ENCODE peak calls at places on chromosomes 16 and 17, in nine cellular contexts. One of them, this sample, is unnamed.

GRCh38 chr17:42347198-42347597 is 41.0 kb downstream of the STAT3 start:
- DNase-seq in H1: no peak
- DNase-seq in spleen: no peak
- DNase-seq in prostate gland: peak
- DNase-seq in GM23338: no peak
- DNase-seq in HCT116: peak
- DNase-seq in breast epithelium: no peak
- DNase-seq in SK-N-SH: peak
- DNase-seq in stomach: peak
- DNase-seq in this sample: peak

GRCh38 chr17:17669081-17669850 is 12.0 kb upstream of the RAI1 start:
- DNase-seq in HCT116: no peak
- DNase-seq in H1: no peak
- DNase-seq in prostate gland: no peak
- DNase-seq in GM23338: no peak
- DNase-seq in stomach: no peak
- DNase-seq in SK-N-SH: peak
- DNase-seq in breast epithelium: no peak
- DNase-seq in spleen: no peak
- DNase-seq in this sample: no peak

GRCh38 chr17:789160-789840 is 7.1 kb downstream of the MRM3 start:
- DNase-seq in spleen: no peak
- DNase-seq in stomach: no peak
- DNase-seq in prostate gland: no peak
- DNase-seq in breast epithelium: no peak
- DNase-seq in HCT116: no peak
- DNase-seq in GM23338: no peak
- DNase-seq in H1: no peak
- DNase-seq in SK-N-SH: no peak
- DNase-seq in this sample: no peak

GRCh38 chr17:41101586-41102259 is at the start of gene KRTAP4-16:
- DNase-seq in spleen: peak
- DNase-seq in HCT116: no peak
- DNase-seq in breast epithelium: no peak
- DNase-seq in H1: no peak
- DNase-seq in SK-N-SH: no peak
- DNase-seq in GM23338: peak
- DNase-seq in prostate gland: no peak
- DNase-seq in stomach: no peak
- DNase-seq in this sample: no peak

GRCh38 chr16:239948-240277 is 5.3 kb downstream of the FAM234A start:
- DNase-seq in GM23338: no peak
- DNase-seq in prostate gland: no peak
- DNase-seq in H1: no peak
- DNase-seq in HCT116: no peak
- DNase-seq in SK-N-SH: no peak
- DNase-seq in spleen: no peak
- DNase-seq in breast epithelium: no peak
- DNase-seq in stomach: no peak
- DNase-seq in this sample: no peak

GRCh38 chr16:73365010-73365409 is 317.1 kb upstream of the ZFHX3 start:
- DNase-seq in HCT116: no peak
- DNase-seq in prostate gland: no peak
- DNase-seq in spleen: no peak
- DNase-seq in GM23338: no peak
- DNase-seq in stomach: peak
- DNase-seq in H1: no peak
- DNase-seq in SK-N-SH: peak
- DNase-seq in breast epithelium: no peak
- DNase-seq in this sample: no peak

GRCh38 chr16:75424096-75424762 is 9.1 kb downstream of the CFDP1 start:
- DNase-seq in prostate gland: no peak
- DNase-seq in GM23338: no peak
- DNase-seq in H1: no peak
- DNase-seq in stomach: no peak
- DNase-seq in spleen: no peak
- DNase-seq in breast epithelium: no peak
- DNase-seq in SK-N-SH: no peak
- DNase-seq in HCT116: no peak
- DNase-seq in this sample: no peak

GRCh38 chr16:27449434-27450188 is 47.6 kb downstream of the IL21R start:
- DNase-seq in breast epithelium: no peak
- DNase-seq in stomach: peak
- DNase-seq in spleen: peak
- DNase-seq in GM23338: no peak
- DNase-seq in prostate gland: no peak
- DNase-seq in H1: no peak
- DNase-seq in HCT116: no peak
- DNase-seq in SK-N-SH: no peak
- DNase-seq in this sample: no peak

GRCh38 chr16:57634171-57634570 is 5.7 kb downstream of the ADGRG1 start:
- DNase-seq in stomach: no peak
- DNase-seq in breast epithelium: no peak
- DNase-seq in spleen: no peak
- DNase-seq in GM23338: no peak
- DNase-seq in prostate gland: no peak
- DNase-seq in HCT116: no peak
- DNase-seq in H1: no peak
- DNase-seq in SK-N-SH: no peak
- DNase-seq in this sample: no peak

GRCh38 chr16:18800674-18801196 is 614 bp downstream of the ARL6IP1 start:
- DNase-seq in GM23338: peak
- DNase-seq in HCT116: no peak
- DNase-seq in stomach: no peak
- DNase-seq in H1: no peak
- DNase-seq in SK-N-SH: no peak
- DNase-seq in prostate gland: no peak
- DNase-seq in spleen: no peak
- DNase-seq in breast epithelium: no peak
- DNase-seq in this sample: no peak

GRCh38 chr17:21125862-21126261 is 902 bp upstream of the DHRS7B start:
- DNase-seq in breast epithelium: no peak
- DNase-seq in H1: no peak
- DNase-seq in stomach: no peak
- DNase-seq in spleen: peak
- DNase-seq in prostate gland: no peak
- DNase-seq in GM23338: no peak
- DNase-seq in SK-N-SH: no peak
- DNase-seq in HCT116: no peak
- DNase-seq in this sample: no peak

GRCh38 chr16:27779719-27780161 is 229.8 kb downstream of the KATNIP start:
- DNase-seq in breast epithelium: no peak
- DNase-seq in prostate gland: peak
- DNase-seq in HCT116: no peak
- DNase-seq in H1: peak
- DNase-seq in spleen: peak
- DNase-seq in stomach: peak
- DNase-seq in SK-N-SH: peak
- DNase-seq in GM23338: peak
- DNase-seq in this sample: no peak

GRCh38 chr17:68011199-68011665 is 15.0 kb upstream of the C17orf58 start:
- DNase-seq in breast epithelium: peak
- DNase-seq in H1: peak
- DNase-seq in prostate gland: no peak
- DNase-seq in GM23338: peak
- DNase-seq in spleen: peak
- DNase-seq in SK-N-SH: peak
- DNase-seq in stomach: peak
- DNase-seq in HCT116: no peak
- DNase-seq in this sample: no peak

GRCh38 chr16:69698404-69698803 is 28.0 kb downstream of the NQO1 start:
- DNase-seq in GM23338: no peak
- DNase-seq in breast epithelium: no peak
- DNase-seq in HCT116: no peak
- DNase-seq in stomach: no peak
- DNase-seq in SK-N-SH: no peak
- DNase-seq in H1: no peak
- DNase-seq in spleen: no peak
- DNase-seq in prostate gland: no peak
- DNase-seq in this sample: no peak

GRCh38 chr16:69701452-69701851 is 24.9 kb downstream of the NQO1 start:
- DNase-seq in HCT116: no peak
- DNase-seq in SK-N-SH: no peak
- DNase-seq in spleen: no peak
- DNase-seq in prostate gland: no peak
- DNase-seq in H1: no peak
- DNase-seq in stomach: no peak
- DNase-seq in breast epithelium: no peak
- DNase-seq in GM23338: no peak
- DNase-seq in this sample: no peak

GRCh38 chr16:69703638-69704037 is 22.7 kb downstream of the NQO1 start:
- DNase-seq in HCT116: no peak
- DNase-seq in stomach: no peak
- DNase-seq in prostate gland: no peak
- DNase-seq in breast epithelium: no peak
- DNase-seq in GM23338: no peak
- DNase-seq in SK-N-SH: no peak
- DNase-seq in spleen: no peak
- DNase-seq in H1: no peak
- DNase-seq in this sample: no peak

GRCh38 chr16:69699915-69700314 is 26.4 kb downstream of the NQO1 start:
- DNase-seq in GM23338: no peak
- DNase-seq in SK-N-SH: no peak
- DNase-seq in H1: no peak
- DNase-seq in HCT116: no peak
- DNase-seq in spleen: no peak
- DNase-seq in breast epithelium: no peak
- DNase-seq in prostate gland: no peak
- DNase-seq in stomach: no peak
- DNase-seq in this sample: no peak

DNA sequence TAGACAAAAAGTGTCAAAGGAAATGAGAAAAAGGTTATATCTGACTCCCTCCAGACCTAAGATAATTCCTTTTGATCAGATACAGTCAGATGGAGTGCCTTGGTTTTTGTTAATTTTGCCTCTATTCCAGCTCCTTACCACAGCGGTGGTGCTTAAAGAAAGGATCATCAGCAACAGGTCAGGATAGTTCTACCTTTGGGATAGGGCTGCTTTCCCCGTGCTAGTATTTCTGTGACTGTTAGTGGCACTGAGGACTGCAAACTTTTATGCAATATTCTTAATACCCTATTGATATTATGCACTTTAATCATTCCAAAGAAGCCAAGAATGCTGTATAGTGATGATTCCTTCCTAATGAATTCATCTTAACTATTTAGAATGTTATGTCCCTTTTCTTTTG is 24.5 kb downstream of the NQO1 start:
- DNase-seq in stomach: no peak
- DNase-seq in breast epithelium: no peak
- DNase-seq in H1: no peak
- DNase-seq in SK-N-SH: no peak
- DNase-seq in HCT116: no peak
- DNase-seq in GM23338: no peak
- DNase-seq in spleen: no peak
- DNase-seq in prostate gland: no peak
- DNase-seq in this sample: no peak
- TF ChIP-seq CTCF in stomach: no peak
- TF ChIP-seq CTCF in breast epithelium: no peak
- TF ChIP-seq CTCF in H1: no peak
- TF ChIP-seq CTCF in SK-N-SH: no peak
- TF ChIP-seq CTCF in HCT116: no peak
- TF ChIP-seq CTCF in GM23338: no peak
- TF ChIP-seq CTCF in spleen: no peak
- TF ChIP-seq CTCF in prostate gland: no peak
- TF ChIP-seq CTCF in this sample: no peak

GRCh38 chr16:30366511-30366910 is 3.8 kb downstream of the TBC1D10B start:
- DNase-seq in HCT116: no peak
- DNase-seq in H1: no peak
- DNase-seq in breast epithelium: no peak
- DNase-seq in prostate gland: no peak
- DNase-seq in SK-N-SH: no peak
- DNase-seq in spleen: no peak
- DNase-seq in stomach: no peak
- DNase-seq in GM23338: no peak
- DNase-seq in this sample: no peak
- H3K4me3 ChIP-seq in HCT116: no peak
- H3K4me3 ChIP-seq in H1: no peak
- H3K4me3 ChIP-seq in breast epithelium: peak
- H3K4me3 ChIP-seq in prostate gland: no peak
- H3K4me3 ChIP-seq in SK-N-SH: no peak
- H3K4me3 ChIP-seq in spleen: no peak
- H3K4me3 ChIP-seq in stomach: no peak
- H3K4me3 ChIP-seq in GM23338: no peak
- H3K4me3 ChIP-seq in this sample: no peak

DNA sequence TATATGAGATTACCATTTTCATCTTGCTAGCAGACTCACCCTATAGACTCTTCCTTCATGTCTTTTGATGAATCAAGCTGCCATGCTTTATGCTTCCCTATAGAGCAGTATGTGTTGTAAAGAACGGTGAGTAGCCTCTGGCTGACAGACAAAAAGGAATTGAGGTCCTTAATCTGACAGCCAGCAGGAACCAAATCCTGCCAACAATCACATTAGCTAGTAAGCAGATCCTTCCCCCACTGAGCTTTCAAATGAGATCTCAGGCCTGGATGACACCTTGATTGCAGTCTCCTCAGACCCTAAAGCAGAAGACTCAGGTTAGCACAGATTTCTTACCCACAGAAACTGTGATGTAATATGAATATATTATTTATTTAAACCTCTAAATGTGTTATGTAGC is 577.0 kb downstream of the CDH11 start:
- DNase-seq in GM23338: no peak
- DNase-seq in SK-N-SH: no peak
- DNase-seq in stomach: no peak
- DNase-seq in H1: no peak
- DNase-seq in HCT116: no peak
- DNase-seq in spleen: no peak
- DNase-seq in prostate gland: no peak
- DNase-seq in breast epithelium: no peak
- DNase-seq in this sample: no peak
- TF ChIP-seq POLR2AphosphoS5 in GM23338: no peak
- TF ChIP-seq POLR2AphosphoS5 in SK-N-SH: no peak
- TF ChIP-seq POLR2AphosphoS5 in stomach: no peak
- TF ChIP-seq POLR2AphosphoS5 in H1: no peak
- TF ChIP-seq POLR2AphosphoS5 in HCT116: no peak
- TF ChIP-seq POLR2AphosphoS5 in spleen: no peak
- TF ChIP-seq POLR2AphosphoS5 in prostate gland: no peak
- TF ChIP-seq POLR2AphosphoS5 in breast epithelium: no peak
- TF ChIP-seq POLR2AphosphoS5 in this sample: no peak

DNA sequence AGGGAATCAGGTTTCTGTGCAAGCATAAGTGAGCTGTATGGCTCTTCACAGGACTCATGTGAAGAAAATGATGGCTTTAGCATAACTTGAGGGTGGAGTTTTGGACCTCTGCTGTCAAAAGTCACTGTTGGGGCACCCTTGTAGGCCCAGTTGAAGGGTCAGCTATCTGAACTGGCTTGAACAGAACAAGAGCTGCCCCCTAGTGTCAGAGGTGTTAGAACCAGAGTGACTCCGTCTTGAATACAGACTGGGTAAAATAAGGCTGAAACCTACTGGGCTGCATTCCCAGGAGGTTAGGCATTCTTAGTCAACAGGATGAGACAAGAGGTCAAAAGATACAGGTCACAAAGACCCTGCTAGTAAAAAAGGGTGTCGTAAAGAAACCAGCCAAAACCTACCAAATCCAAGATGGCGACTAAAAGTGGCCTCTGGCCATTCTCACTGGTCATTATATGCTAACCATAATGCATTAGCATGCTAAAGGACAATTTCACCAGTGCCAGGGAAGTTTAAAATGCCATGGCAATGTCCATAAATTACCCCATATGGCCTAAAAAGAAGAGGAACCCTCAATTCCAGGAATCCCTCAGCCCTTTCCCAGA is 484.0 kb upstream of the ERCC4 start:
- DNase-seq in stomach: no peak
- DNase-seq in prostate gland: no peak
- DNase-seq in SK-N-SH: no peak
- DNase-seq in breast epithelium: no peak
- DNase-seq in H1: peak
- DNase-seq in HCT116: no peak
- DNase-seq in GM23338: peak
- DNase-seq in spleen: no peak
- DNase-seq in this sample: no peak
- TF ChIP-seq CTCF in stomach: no peak
- TF ChIP-seq CTCF in prostate gland: no peak
- TF ChIP-seq CTCF in SK-N-SH: no peak
- TF ChIP-seq CTCF in breast epithelium: no peak
- TF ChIP-seq CTCF in H1: peak
- TF ChIP-seq CTCF in HCT116: peak
- TF ChIP-seq CTCF in GM23338: peak
- TF ChIP-seq CTCF in spleen: no peak
- TF ChIP-seq CTCF in this sample: no peak

This sample was measured in sigmoid colon.